ENCODE peak calls at places on chromosomes 5 and 9, in six cellular contexts. Z is AG09319, I is Calu3, T is PC-3, C is HFF-Myc, J is nephron progenitor cell. R is an unnamed sample.
A peak's percentile ranks its signal among the peaks of the same experiment; 100 is the strongest.

GRCh38 chr5:16508730-16509531 is 43.3 kb upstream of the ZNF622 start:
- DNase-seq in Z (no peak), I (peak; percentile 74), T (peak; percentile 39), C (no peak), J (peak; percentile 23), R (peak; percentile 88)

GRCh38 chr9:120609636-120610035 is 29.7 kb upstream of the CDK5RAP2 start:
- DNase-seq in Z (no peak), I (no peak), T (no peak), C (no peak), J (no peak), R (no peak)

GRCh38 chr9:92658176-92658575 is 11.8 kb downstream of the IPPK start:
- DNase-seq in Z (no peak), I (no peak), T (no peak), C (no peak), J (no peak), R (no peak)

GRCh38 chr5:169637856-169638190 is 748 bp downstream of the DOCK2 start:
- DNase-seq in Z (no peak), I (no peak), T (no peak), C (no peak), J (no peak), R (no peak)

GRCh38 chr5:151697452-151697851 is 10.7 kb upstream of the SPARC start:
- DNase-seq in Z (no peak), I (no peak), T (no peak), C (no peak), J (no peak), R (no peak)

GRCh38 chr5:88660947-88661869 is 221.8 kb downstream of the MEF2C start:
- DNase-seq in Z (peak; percentile 32), I (peak; percentile 97), T (peak; percentile 96), C (no peak), J (peak; percentile 93), R (peak; percentile 90)

GRCh38 chr5:116600876-116601275 is 26.3 kb upstream of the SEMA6A start:
- DNase-seq in Z (no peak), I (no peak), T (no peak), C (no peak), J (no peak), R (no peak)

GRCh38 chr5:141958773-141959172 is 771 bp upstream of the PCDH12 start:
- DNase-seq in Z (no peak), I (no peak), T (peak; percentile 9), C (no peak), J (no peak), R (no peak)

GRCh38 chr9:113454914-113455761 is 8.4 kb upstream of the RGS3 start:
- DNase-seq in Z (peak; percentile 67), I (peak; percentile 30), T (peak; percentile 39), C (peak; percentile 36), J (no peak), R (no peak)

DNA sequence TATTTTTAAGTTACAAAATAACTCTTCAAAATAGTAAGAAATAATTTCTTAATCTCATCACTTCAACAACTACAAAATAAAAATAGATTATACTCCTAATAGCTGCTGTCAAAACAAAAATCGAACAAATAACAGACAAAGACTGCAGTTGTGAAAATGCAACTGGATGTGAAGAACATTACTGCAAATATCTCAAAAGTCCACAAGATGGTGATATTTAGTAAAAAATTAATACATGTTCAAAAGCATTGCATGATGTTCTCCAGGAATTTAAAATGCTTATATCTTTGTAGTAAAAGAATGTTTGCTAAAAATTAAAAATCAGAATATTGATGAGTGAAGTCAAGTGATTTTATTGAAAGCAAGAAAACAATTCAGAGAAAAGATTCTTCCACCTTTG is 66.2 kb downstream of the MPDZ start:
- DNase-seq in Z (no peak), I (no peak), T (peak; percentile 30), C (peak; percentile 2), J (no peak), R (peak; percentile 8)
- TF ChIP-seq CTCF in Z (peak; percentile 17), I (no peak), T (peak; percentile 62), C (no peak), J (no peak), R (peak; percentile 12)

GRCh38 chr5:37926732-37927131 is 86.9 kb upstream of the GDNF start:
- DNase-seq in Z (no peak), I (no peak), T (peak; percentile 23), C (peak; percentile 10), J (no peak), R (peak; percentile 57)
- TF ChIP-seq CTCF in Z (no peak), I (no peak), T (peak; percentile 11), C (no peak), J (no peak), R (no peak)

GRCh38 chr9:114505187-114506081 is at the start of gene WHRN:
- DNase-seq in Z (peak; percentile 69), I (peak; percentile 89), T (peak; percentile 86), C (peak; percentile 54), J (peak; percentile 97), R (peak; percentile 100)

GRCh38 chr9:114503522-114504340 is 1.5 kb downstream of the WHRN start:
- DNase-seq in Z (no peak), I (no peak), T (peak; percentile 15), C (no peak), J (no peak), R (no peak)

GRCh38 chr9:114506082-114506390 is 763 bp upstream of the WHRN start:
- DNase-seq in Z (no peak), I (no peak), T (no peak), C (no peak), J (no peak), R (no peak)

GRCh38 chr9:114503009-114503408 is 2.3 kb downstream of the WHRN start:
- DNase-seq in Z (no peak), I (no peak), T (peak; percentile 11), C (no peak), J (no peak), R (no peak)

GRCh38 chr9:114504341-114505186 is 709 bp downstream of the WHRN start:
- DNase-seq in Z (no peak), I (peak; percentile 30), T (peak; percentile 58), C (no peak), J (peak; percentile 70), R (peak; percentile 72)
- TF ChIP-seq CTCF in Z (peak; percentile 43), I (no peak), T (peak; percentile 70), C (peak; percentile 57), J (peak; percentile 42), R (peak; percentile 96)

GRCh38 chr9:42852133-42852532 is 668.7 kb downstream of the SPATA31A6 start:
- DNase-seq in Z (no peak), I (peak; percentile 75), T (peak; percentile 32), C (no peak), J (peak; percentile 49), R (peak; percentile 32)
- TF ChIP-seq CTCF in Z (no peak), I (no peak), T (peak; percentile 16), C (no peak), J (no peak), R (peak; percentile 62)

GRCh38 chr9:122846371-122847060 is 18.1 kb upstream of the PDCL start:
- DNase-seq in Z (no peak), I (no peak), T (no peak), C (no peak), J (no peak), R (no peak)
- TF ChIP-seq CTCF in Z (no peak), I (no peak), T (no peak), C (no peak), J (no peak), R (no peak)

R was measured in RWPE1.